ENCODE peak calls at places on chromosomes 6 and 20, in nine cellular contexts. U, X, P, N, L, Q, J, S and A are unnamed samples.

GRCh38 chr20:57748601-57749130 is 38.9 kb upstream of the PMEPA1 start:
- DNase-seq in J (peak; percentile 36), Q (peak; percentile 76), P (peak; percentile 4), X (peak; percentile 96), U (peak; percentile 77), L (peak; percentile 86), S (peak; percentile 96), N (peak; percentile 96), A (peak; percentile 66)

GRCh38 chr20:33490023-33490933 is at the start of gene CBFA2T2:
- DNase-seq in U (no peak), Q (peak; percentile 52), X (peak; percentile 50), P (no peak), S (no peak), J (no peak), N (peak; percentile 94), L (peak; percentile 70), A (peak; percentile 69)

GRCh38 chr20:17505664-17506517 is 25.3 kb downstream of the BFSP1 start:
- DNase-seq in U (no peak), L (peak; percentile 61), J (no peak), Q (no peak), P (no peak), X (no peak), S (no peak), N (no peak), A (no peak)

GRCh38 chr6:150050846-150051245 is 18.1 kb downstream of the ULBP3 start:
- DNase-seq in N (no peak), J (no peak), U (no peak), P (no peak), S (no peak), X (no peak), L (no peak), Q (no peak), A (no peak)

GRCh38 chr20:46139908-46140482 is 21.9 kb downstream of the CD40 start:
- DNase-seq in L (no peak), N (no peak), Q (no peak), J (no peak), U (no peak), S (peak; percentile 68), X (no peak), P (no peak), A (no peak)

GRCh38 chr20:43938932-43939761 is 24.5 kb downstream of the TOX2 start:
- DNase-seq in P (no peak), L (peak; percentile 100), Q (no peak), J (no peak), S (no peak), N (peak; percentile 93), U (peak; percentile 77), X (peak; percentile 54), A (no peak)

GRCh38 chr20:9359561-9360308 is 154.7 kb upstream of the LAMP5 start:
- DNase-seq in J (peak; percentile 50), N (peak; percentile 74), Q (no peak), P (no peak), X (peak; percentile 60), L (peak; percentile 53), U (peak; percentile 63), S (peak; percentile 33), A (peak; percentile 16)

GRCh38 chr6:169869301-169869700 is 117.9 kb downstream of the ERMARD start:
- DNase-seq in S (no peak), J (no peak), L (no peak), P (no peak), X (no peak), Q (no peak), N (no peak), U (no peak), A (no peak)

GRCh38 chr20:46994341-46994740 is 99.7 kb downstream of the EYA2 start:
- DNase-seq in J (no peak), S (no peak), P (no peak), Q (no peak), X (no peak), N (no peak), L (no peak), U (peak; percentile 49), A (no peak)

GRCh38 chr6:12844284-12845223 is 128.0 kb downstream of the PHACTR1 start:
- DNase-seq in X (peak; percentile 21), N (no peak), L (peak; percentile 22), Q (no peak), U (no peak), P (no peak), J (peak; percentile 32), S (peak; percentile 37), A (no peak)

GRCh38 chr6:25713802-25714201 is 40.7 kb upstream of the SLC17A4 start:
- DNase-seq in X (no peak), Q (no peak), P (no peak), J (no peak), S (peak; percentile 56), N (no peak), U (no peak), L (peak; percentile 1), A (no peak)

GRCh38 chr6:29829766-29830165 is 2.1 kb downstream of the HLA-G start:
- DNase-seq in J (no peak), N (no peak), L (no peak), P (no peak), X (no peak), Q (no peak), S (no peak), U (no peak), A (no peak)

GRCh38 chr6:157812425-157813171 is 10.4 kb upstream of the SNX9 start:
- DNase-seq in N (no peak), Q (no peak), X (no peak), P (no peak), J (no peak), L (no peak), S (no peak), U (no peak), A (no peak)

GRCh38 chr6:163999475-164000125 is 585.1 kb downstream of the QKI start:
- DNase-seq in P (no peak), Q (no peak), U (no peak), L (no peak), X (no peak), S (peak; percentile 42), N (no peak), J (no peak), A (no peak)

GRCh38 chr6:36769676-36770499 is 69.4 kb downstream of the CPNE5 start:
- DNase-seq in U (no peak), N (peak; percentile 64), L (peak; percentile 59), J (peak; percentile 32), S (no peak), Q (no peak), X (no peak), P (no peak), A (no peak)

GRCh38 chr6:67952948-67953347 is 682.1 kb upstream of the ADGRB3 start:
- DNase-seq in P (no peak), J (no peak), N (no peak), X (no peak), U (no peak), S (no peak), L (no peak), Q (no peak), A (no peak)

GRCh38 chr20:10513931-10514575 is 78.9 kb downstream of the SLX4IP start:
- DNase-seq in J (no peak), X (no peak), N (no peak), L (peak; percentile 25), S (no peak), Q (no peak), P (no peak), U (no peak), A (no peak)
- H3K27ac ChIP-seq in J (no peak overlapping the region), X (peak overlapping the region; percentile 77), N (no peak overlapping the region), L (no peak overlapping the region), S (peak overlapping the region; percentile 66), Q (no peak overlapping the region), P (no peak overlapping the region), U (no peak overlapping the region), A (no peak overlapping the region)

DNA sequence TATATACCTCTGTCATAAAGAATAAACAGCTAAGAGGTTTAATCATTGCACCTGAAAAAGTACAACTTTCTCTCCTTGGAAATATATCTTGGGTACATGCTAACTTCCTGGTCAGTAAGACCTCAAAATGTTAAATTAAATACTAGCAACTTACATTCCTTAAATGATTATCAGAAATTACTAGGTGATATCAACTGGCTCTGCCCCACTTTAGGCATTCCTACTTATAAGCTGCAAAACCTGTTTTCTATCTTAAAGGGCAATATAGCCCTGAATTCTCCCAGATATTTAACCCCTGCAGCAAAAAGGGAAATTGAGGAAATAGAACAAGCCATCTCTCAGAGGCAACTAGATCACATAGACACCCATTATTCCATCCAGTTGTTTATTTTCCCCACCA is 20.8 kb downstream of the HLA-DPA1 start:
- DNase-seq in N (no peak), J (no peak), Q (no peak), S (no peak), L (no peak), U (no peak), X (no peak), P (no peak), A (no peak)
- H3K27ac ChIP-seq in N (no peak overlapping the region), J (no peak overlapping the region), Q (no peak overlapping the region), S (no peak overlapping the region), L (no peak overlapping the region), U (peak overlapping the region; percentile 45), X (no peak overlapping the region), P (no peak overlapping the region), A (no peak overlapping the region)

DNA sequence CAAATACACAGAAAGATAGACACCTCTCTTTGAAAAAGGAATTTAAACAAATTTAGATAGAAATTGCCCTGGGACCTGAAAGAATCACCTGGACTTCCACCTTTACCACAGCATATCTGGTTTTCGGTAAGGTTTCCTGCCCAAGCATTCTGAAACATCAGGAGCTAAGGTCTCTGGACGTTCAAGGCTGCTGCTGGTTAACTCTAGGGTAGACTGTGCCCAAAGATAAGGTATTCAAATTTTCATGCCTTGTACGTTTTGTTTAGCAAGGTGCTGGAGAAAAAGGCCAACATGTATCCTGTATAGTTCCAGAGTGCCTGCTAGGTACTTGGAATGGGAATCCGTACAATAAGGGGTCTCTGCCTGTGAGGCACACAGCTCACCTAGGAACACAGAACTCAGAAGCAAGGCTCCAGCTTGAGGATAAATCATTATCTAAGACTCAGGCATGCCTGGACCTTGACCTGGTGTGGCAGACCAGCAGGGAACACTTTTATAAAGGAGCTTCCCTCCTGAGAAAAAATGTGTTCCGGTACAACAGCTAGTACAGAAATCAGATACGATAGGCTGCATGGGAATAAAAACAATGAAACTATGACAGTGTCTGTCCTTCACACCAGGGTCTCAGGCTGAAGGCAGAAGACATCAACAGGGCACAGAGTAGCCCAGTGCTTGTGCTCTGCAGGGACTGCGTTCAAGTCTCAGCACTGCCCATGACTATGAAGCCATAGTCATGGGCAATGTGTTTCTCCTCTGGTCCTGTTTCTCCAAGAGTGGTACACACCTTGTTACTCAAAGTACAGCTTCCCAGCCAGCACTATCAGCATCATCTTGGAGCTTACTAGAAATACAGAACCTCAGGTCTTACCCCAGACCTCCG is 70.4 kb downstream of the METTL24 start:
- DNase-seq in N (no peak), L (no peak), U (no peak), Q (no peak), X (no peak), J (no peak), S (no peak), P (no peak), A (no peak)
- H3K27ac ChIP-seq in N (no peak overlapping the region), L (no peak overlapping the region), U (no peak overlapping the region), Q (peak overlapping the region; percentile 92), X (no peak overlapping the region), J (no peak overlapping the region), S (no peak overlapping the region), P (no peak overlapping the region), A (no peak overlapping the region)

DNA sequence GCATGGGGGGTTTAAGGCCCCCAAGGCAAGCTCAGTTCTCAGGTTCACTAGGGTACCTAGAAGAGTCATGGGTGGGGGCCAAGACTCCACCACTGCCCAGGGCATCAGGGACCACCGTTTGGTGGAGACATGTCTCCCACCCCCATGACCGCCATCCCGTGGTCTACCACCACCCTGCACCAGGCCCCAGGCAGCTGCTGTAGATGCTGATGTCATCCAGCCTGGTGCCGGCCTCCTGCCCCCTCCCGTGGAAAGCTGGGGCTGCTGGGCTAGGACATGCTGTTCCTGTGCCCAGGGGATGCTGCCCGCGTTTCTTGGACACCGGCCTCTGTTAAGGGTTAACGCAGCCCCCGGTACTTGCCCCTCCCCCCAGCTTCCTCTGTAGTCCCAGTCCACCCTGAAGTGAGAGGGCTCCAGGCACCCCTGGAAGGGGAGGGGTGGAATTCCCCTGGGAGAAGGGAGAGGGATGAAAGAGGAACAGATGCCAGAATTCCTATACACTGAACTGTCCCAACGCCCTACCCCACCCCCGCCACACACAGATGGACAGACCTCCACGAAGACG is 587 bp downstream of the IP6K3 start:
- DNase-seq in N (peak; percentile 91), S (peak; percentile 63), L (peak; percentile 56), U (peak; percentile 25), X (peak; percentile 13), P (no peak), J (no peak), Q (peak; percentile 87), A (peak; percentile 49)
- H3K27ac ChIP-seq in N (no peak overlapping the region), S (no peak overlapping the region), L (peak overlapping the region; percentile 20), U (no peak overlapping the region), X (peak overlapping the region; percentile 68), P (no peak overlapping the region), J (peak overlapping the region; percentile 67), Q (peak overlapping the region; percentile 92), A (peak overlapping the region; percentile 97)